ENCODE peak calls at places on chromosome 12, in eight cellular contexts. One of them, this sample, is unnamed.

GRCh38 chr12:539540-540310 is 80.0 kb downstream of the B4GALNT3 start:
- DNase-seq in right atrium auricular region: no peak
- DNase-seq in CD8-positive, alpha-beta memory T cell: no peak
- DNase-seq in tibial artery: no peak
- DNase-seq in endodermal cell: no peak
- DNase-seq in A549: no peak
- DNase-seq in keratinocyte: no peak
- DNase-seq in H9: no peak
- DNase-seq in this sample: no peak

GRCh38 chr12:113386866-113387566 is 16.7 kb downstream of the SDS start:
- DNase-seq in right atrium auricular region: no peak
- DNase-seq in A549: no peak
- DNase-seq in H9: no peak
- DNase-seq in endodermal cell: no peak
- DNase-seq in tibial artery: no peak
- DNase-seq in CD8-positive, alpha-beta memory T cell: no peak
- DNase-seq in keratinocyte: no peak
- DNase-seq in this sample: no peak

GRCh38 chr12:59657266-59657665 is 61.4 kb downstream of the SLC16A7 start:
- DNase-seq in A549: no peak
- DNase-seq in endodermal cell: no peak
- DNase-seq in H9: no peak
- DNase-seq in right atrium auricular region: no peak
- DNase-seq in CD8-positive, alpha-beta memory T cell: no peak
- DNase-seq in tibial artery: no peak
- DNase-seq in keratinocyte: no peak
- DNase-seq in this sample: no peak

GRCh38 chr12:106289196-106289681 is 13.3 kb upstream of the TCP11L2 start:
- DNase-seq in tibial artery: no peak
- DNase-seq in right atrium auricular region: no peak
- DNase-seq in keratinocyte: no peak
- DNase-seq in H9: no peak
- DNase-seq in A549: no peak
- DNase-seq in endodermal cell: no peak
- DNase-seq in CD8-positive, alpha-beta memory T cell: no peak
- DNase-seq in this sample: no peak

GRCh38 chr12:104230704-104231103 is 15.1 kb downstream of the TXNRD1 start:
- DNase-seq in CD8-positive, alpha-beta memory T cell: no peak
- DNase-seq in keratinocyte: no peak
- DNase-seq in A549: no peak
- DNase-seq in right atrium auricular region: no peak
- DNase-seq in tibial artery: no peak
- DNase-seq in endodermal cell: peak; percentile 86
- DNase-seq in H9: peak; percentile 90
- DNase-seq in this sample: no peak

GRCh38 chr12:3200779-3201738 is 123.9 kb downstream of the TSPAN9 start:
- DNase-seq in H9: no peak
- DNase-seq in keratinocyte: no peak
- DNase-seq in right atrium auricular region: no peak
- DNase-seq in CD8-positive, alpha-beta memory T cell: no peak
- DNase-seq in A549: no peak
- DNase-seq in tibial artery: no peak
- DNase-seq in endodermal cell: peak; percentile 75
- DNase-seq in this sample: no peak

GRCh38 chr12:17304503-17305347 is 698.8 kb upstream of the LMO3 start:
- DNase-seq in CD8-positive, alpha-beta memory T cell: no peak
- DNase-seq in right atrium auricular region: no peak
- DNase-seq in tibial artery: no peak
- DNase-seq in H9: no peak
- DNase-seq in A549: peak; percentile 89
- DNase-seq in keratinocyte: no peak
- DNase-seq in endodermal cell: no peak
- DNase-seq in this sample: no peak

GRCh38 chr12:7694556-7694955 is 1.0 kb downstream of the GDF3 start:
- DNase-seq in CD8-positive, alpha-beta memory T cell: no peak
- DNase-seq in A549: no peak
- DNase-seq in tibial artery: no peak
- DNase-seq in endodermal cell: no peak
- DNase-seq in right atrium auricular region: no peak
- DNase-seq in H9: peak; percentile 48
- DNase-seq in keratinocyte: no peak
- DNase-seq in this sample: no peak

GRCh38 chr12:113794774-113795173 is 171.4 kb downstream of the RBM19 start:
- DNase-seq in keratinocyte: no peak
- DNase-seq in H9: no peak
- DNase-seq in right atrium auricular region: no peak
- DNase-seq in endodermal cell: no peak
- DNase-seq in A549: no peak
- DNase-seq in tibial artery: no peak
- DNase-seq in CD8-positive, alpha-beta memory T cell: no peak
- DNase-seq in this sample: no peak

GRCh38 chr12:118190266-118190665 is 54.3 kb downstream of the PEBP1 start:
- DNase-seq in tibial artery: no peak
- DNase-seq in A549: no peak
- DNase-seq in H9: no peak
- DNase-seq in right atrium auricular region: no peak
- DNase-seq in endodermal cell: no peak
- DNase-seq in CD8-positive, alpha-beta memory T cell: no peak
- DNase-seq in keratinocyte: no peak
- DNase-seq in this sample: no peak

GRCh38 chr12:54035561-54036377 is 2.9 kb downstream of the HOXC5 start:
- DNase-seq in keratinocyte: no peak
- DNase-seq in H9: no peak
- DNase-seq in A549: no peak
- DNase-seq in right atrium auricular region: no peak
- DNase-seq in endodermal cell: no peak
- DNase-seq in tibial artery: no peak
- DNase-seq in CD8-positive, alpha-beta memory T cell: no peak
- DNase-seq in this sample: no peak

GRCh38 chr12:53159195-53159834 is 21.2 kb upstream of the ZNF740 start:
- DNase-seq in A549: peak; percentile 89
- DNase-seq in endodermal cell: peak; percentile 99
- DNase-seq in H9: peak; percentile 93
- DNase-seq in right atrium auricular region: peak; percentile 86
- DNase-seq in tibial artery: peak; percentile 93
- DNase-seq in keratinocyte: peak; percentile 50
- DNase-seq in CD8-positive, alpha-beta memory T cell: peak; percentile 82
- DNase-seq in this sample: no peak

GRCh38 chr12:117328556-117329100 is 32.8 kb downstream of the NOS1 start:
- DNase-seq in H9: no peak
- DNase-seq in keratinocyte: no peak
- DNase-seq in right atrium auricular region: no peak
- DNase-seq in tibial artery: no peak
- DNase-seq in CD8-positive, alpha-beta memory T cell: no peak
- DNase-seq in A549: no peak
- DNase-seq in endodermal cell: no peak
- DNase-seq in this sample: peak; percentile 16

GRCh38 chr12:120228291-120229070 is 27.6 kb upstream of the RPLP0 start:
- DNase-seq in keratinocyte: no peak
- DNase-seq in CD8-positive, alpha-beta memory T cell: peak; percentile 83
- DNase-seq in A549: peak; percentile 88
- DNase-seq in H9: peak; percentile 99
- DNase-seq in endodermal cell: peak; percentile 99
- DNase-seq in tibial artery: peak; percentile 90
- DNase-seq in right atrium auricular region: peak; percentile 91
- DNase-seq in this sample: no peak

GRCh38 chr12:52020539-52021336 is 14.0 kb downstream of the TAMALIN start:
- DNase-seq in A549: peak; percentile 67
- DNase-seq in endodermal cell: peak; percentile 97
- DNase-seq in H9: peak; percentile 93
- DNase-seq in CD8-positive, alpha-beta memory T cell: peak; percentile 36
- DNase-seq in keratinocyte: no peak
- DNase-seq in right atrium auricular region: no peak
- DNase-seq in tibial artery: no peak
- DNase-seq in this sample: no peak

GRCh38 chr12:101230547-101230946 is 20.5 kb upstream of the SLC5A8 start:
- DNase-seq in keratinocyte: peak; percentile 54
- DNase-seq in H9: no peak
- DNase-seq in endodermal cell: no peak
- DNase-seq in tibial artery: no peak
- DNase-seq in right atrium auricular region: no peak
- DNase-seq in CD8-positive, alpha-beta memory T cell: no peak
- DNase-seq in A549: no peak
- DNase-seq in this sample: peak; percentile 58

GRCh38 chr12:10590976-10591375 is 22.4 kb downstream of the MAGOHB start:
- DNase-seq in endodermal cell: no peak
- DNase-seq in tibial artery: no peak
- DNase-seq in A549: no peak
- DNase-seq in CD8-positive, alpha-beta memory T cell: no peak
- DNase-seq in keratinocyte: no peak
- DNase-seq in right atrium auricular region: no peak
- DNase-seq in H9: no peak
- DNase-seq in this sample: no peak

GRCh38 chr12:54357802-54358619 is 6.3 kb downstream of the GPR84 start:
- DNase-seq in right atrium auricular region: no peak
- DNase-seq in H9: peak; percentile 78
- DNase-seq in endodermal cell: peak; percentile 78
- DNase-seq in CD8-positive, alpha-beta memory T cell: peak; percentile 40
- DNase-seq in keratinocyte: no peak
- DNase-seq in A549: no peak
- DNase-seq in tibial artery: no peak
- DNase-seq in this sample: no peak

GRCh38 chr12:54133663-54134375 is 55.0 kb downstream of the SMUG1 start:
- DNase-seq in A549: no peak
- DNase-seq in H9: no peak
- DNase-seq in right atrium auricular region: no peak
- DNase-seq in tibial artery: no peak
- DNase-seq in endodermal cell: no peak
- DNase-seq in keratinocyte: no peak
- DNase-seq in CD8-positive, alpha-beta memory T cell: no peak
- DNase-seq in this sample: no peak

GRCh38 chr12:7612851-7613250 is 52.9 kb downstream of the APOBEC1 start:
- DNase-seq in right atrium auricular region: no peak
- DNase-seq in CD8-positive, alpha-beta memory T cell: no peak
- DNase-seq in tibial artery: no peak
- DNase-seq in H9: no peak
- DNase-seq in keratinocyte: no peak
- DNase-seq in A549: no peak
- DNase-seq in endodermal cell: no peak
- DNase-seq in this sample: no peak

GRCh38 chr12:58341791-58342190 is 400.4 kb downstream of the ATP23 start:
- DNase-seq in endodermal cell: no peak
- DNase-seq in right atrium auricular region: no peak
- DNase-seq in tibial artery: no peak
- DNase-seq in H9: no peak
- DNase-seq in A549: no peak
- DNase-seq in CD8-positive, alpha-beta memory T cell: no peak
- DNase-seq in keratinocyte: no peak
- DNase-seq in this sample: peak; percentile 16

GRCh38 chr12:45357547-45358417 is 141.9 kb downstream of the ANO6 start:
- DNase-seq in H9: no peak
- DNase-seq in CD8-positive, alpha-beta memory T cell: no peak
- DNase-seq in keratinocyte: no peak
- DNase-seq in endodermal cell: no peak
- DNase-seq in tibial artery: no peak
- DNase-seq in A549: no peak
- DNase-seq in right atrium auricular region: no peak
- DNase-seq in this sample: no peak

GRCh38 chr12:112096070-112096469 is 12.5 kb downstream of the NAA25 start:
- DNase-seq in tibial artery: no peak
- DNase-seq in endodermal cell: no peak
- DNase-seq in A549: no peak
- DNase-seq in H9: no peak
- DNase-seq in right atrium auricular region: no peak
- DNase-seq in keratinocyte: no peak
- DNase-seq in CD8-positive, alpha-beta memory T cell: no peak
- DNase-seq in this sample: no peak

GRCh38 chr12:16056910-16057309 is 145.8 kb downstream of the DERA start:
- DNase-seq in keratinocyte: no peak
- DNase-seq in endodermal cell: no peak
- DNase-seq in H9: no peak
- DNase-seq in tibial artery: no peak
- DNase-seq in CD8-positive, alpha-beta memory T cell: no peak
- DNase-seq in right atrium auricular region: no peak
- DNase-seq in A549: no peak
- DNase-seq in this sample: no peak
- H3K27ac ChIP-seq in keratinocyte: no peak overlapping the region
- H3K27ac ChIP-seq in endodermal cell: no peak overlapping the region
- H3K27ac ChIP-seq in H9: no peak overlapping the region
- H3K27ac ChIP-seq in tibial artery: no peak overlapping the region
- H3K27ac ChIP-seq in CD8-positive, alpha-beta memory T cell: no peak overlapping the region
- H3K27ac ChIP-seq in right atrium auricular region: no peak overlapping the region
- H3K27ac ChIP-seq in A549: no peak overlapping the region
- H3K27ac ChIP-seq in this sample: no peak overlapping the region

GRCh38 chr12:70806827-70807226 is 113.7 kb downstream of the PTPRR start:
- DNase-seq in keratinocyte: no peak
- DNase-seq in tibial artery: no peak
- DNase-seq in CD8-positive, alpha-beta memory T cell: no peak
- DNase-seq in right atrium auricular region: no peak
- DNase-seq in A549: no peak
- DNase-seq in endodermal cell: no peak
- DNase-seq in H9: no peak
- DNase-seq in this sample: no peak

GRCh38 chr12:70815056-70815455 is 105.5 kb downstream of the PTPRR start:
- DNase-seq in right atrium auricular region: no peak
- DNase-seq in endodermal cell: no peak
- DNase-seq in H9: no peak
- DNase-seq in CD8-positive, alpha-beta memory T cell: no peak
- DNase-seq in tibial artery: no peak
- DNase-seq in keratinocyte: no peak
- DNase-seq in A549: no peak
- DNase-seq in this sample: no peak

GRCh38 chr12:70809887-70810286 is 110.7 kb downstream of the PTPRR start:
- DNase-seq in CD8-positive, alpha-beta memory T cell: no peak
- DNase-seq in endodermal cell: no peak
- DNase-seq in A549: no peak
- DNase-seq in keratinocyte: no peak
- DNase-seq in right atrium auricular region: no peak
- DNase-seq in tibial artery: no peak
- DNase-seq in H9: no peak
- DNase-seq in this sample: no peak

GRCh38 chr12:70815866-70816470 is 104.6 kb downstream of the PTPRR start:
- DNase-seq in endodermal cell: no peak
- DNase-seq in CD8-positive, alpha-beta memory T cell: no peak
- DNase-seq in right atrium auricular region: no peak
- DNase-seq in A549: peak; percentile 4
- DNase-seq in H9: no peak
- DNase-seq in tibial artery: no peak
- DNase-seq in keratinocyte: no peak
- DNase-seq in this sample: no peak

GRCh38 chr12:70812124-70812523 is 108.4 kb downstream of the PTPRR start:
- DNase-seq in CD8-positive, alpha-beta memory T cell: no peak
- DNase-seq in right atrium auricular region: no peak
- DNase-seq in keratinocyte: no peak
- DNase-seq in H9: no peak
- DNase-seq in tibial artery: no peak
- DNase-seq in endodermal cell: no peak
- DNase-seq in A549: no peak
- DNase-seq in this sample: no peak
- H3K27ac ChIP-seq in CD8-positive, alpha-beta memory T cell: no peak overlapping the region
- H3K27ac ChIP-seq in right atrium auricular region: no peak overlapping the region
- H3K27ac ChIP-seq in keratinocyte: no peak overlapping the region
- H3K27ac ChIP-seq in H9: no peak overlapping the region
- H3K27ac ChIP-seq in tibial artery: no peak overlapping the region
- H3K27ac ChIP-seq in endodermal cell: no peak overlapping the region
- H3K27ac ChIP-seq in A549: no peak overlapping the region
- H3K27ac ChIP-seq in this sample: no peak overlapping the region

GRCh38 chr12:124938066-124938465 is 23.6 kb upstream of the UBC start:
- DNase-seq in H9: no peak
- DNase-seq in CD8-positive, alpha-beta memory T cell: no peak
- DNase-seq in endodermal cell: no peak
- DNase-seq in tibial artery: no peak
- DNase-seq in A549: no peak
- DNase-seq in keratinocyte: no peak
- DNase-seq in right atrium auricular region: no peak
- DNase-seq in this sample: no peak
- H3K27ac ChIP-seq in H9: no peak overlapping the region
- H3K27ac ChIP-seq in CD8-positive, alpha-beta memory T cell: peak overlapping the region; percentile 80
- H3K27ac ChIP-seq in endodermal cell: peak overlapping the region; percentile 69
- H3K27ac ChIP-seq in tibial artery: peak overlapping the region; percentile 88
- H3K27ac ChIP-seq in A549: peak overlapping the region; percentile 92
- H3K27ac ChIP-seq in keratinocyte: peak overlapping the region; percentile 96
- H3K27ac ChIP-seq in right atrium auricular region: peak overlapping the region; percentile 95
- H3K27ac ChIP-seq in this sample: peak overlapping the region; percentile 98

GRCh38 chr12:15603461-15604085 is 185.6 kb downstream of the EPS8 start:
- DNase-seq in keratinocyte: no peak
- DNase-seq in right atrium auricular region: no peak
- DNase-seq in A549: no peak
- DNase-seq in H9: no peak
- DNase-seq in tibial artery: no peak
- DNase-seq in CD8-positive, alpha-beta memory T cell: no peak
- DNase-seq in endodermal cell: no peak
- DNase-seq in this sample: no peak
- H3K27ac ChIP-seq in keratinocyte: no peak overlapping the region
- H3K27ac ChIP-seq in right atrium auricular region: no peak overlapping the region
- H3K27ac ChIP-seq in A549: no peak overlapping the region
- H3K27ac ChIP-seq in H9: no peak overlapping the region
- H3K27ac ChIP-seq in tibial artery: no peak overlapping the region
- H3K27ac ChIP-seq in CD8-positive, alpha-beta memory T cell: no peak overlapping the region
- H3K27ac ChIP-seq in endodermal cell: no peak overlapping the region
- H3K27ac ChIP-seq in this sample: no peak overlapping the region